ENCODE peak calls at places on chromosomes 2 and 18, in four cellular contexts. G, F, M and R are unnamed samples.
A peak's percentile ranks its signal among the peaks of the same experiment; 100 is the strongest.

GRCh38 chr2:70557171-70557838 is 3.7 kb upstream of the TGFA start:
- DNase-seq in G (peak; percentile 74), F (no peak), M (no peak), R (no peak)

GRCh38 chr2:191636235-191636543 is 41.7 kb upstream of the NABP1 start:
- DNase-seq in G (no peak), F (no peak), M (no peak), R (peak; percentile 91)

GRCh38 chr2:176614049-176614448 is 344.8 kb downstream of the MTX2 start:
- DNase-seq in G (no peak), F (no peak), M (no peak), R (no peak)

GRCh38 chr2:200523158-200523557 is 2.8 kb upstream of the SGO2 start:
- DNase-seq in G (no peak), F (no peak), M (no peak), R (no peak)

GRCh38 chr2:185787530-185788145 is 49.0 kb downstream of the FSIP2 start:
- DNase-seq in G (no peak), F (no peak), M (no peak), R (no peak)

GRCh38 chr2:206143451-206143850 is 15.8 kb downstream of the NDUFS1 start:
- DNase-seq in G (no peak), F (no peak), M (no peak), R (no peak)

GRCh38 chr2:120305296-120305695 is 40.6 kb upstream of the INHBB start:
- DNase-seq in G (peak; percentile 45), F (no peak), M (no peak), R (no peak)

GRCh38 chr2:129894616-129895015 is 84.8 kb upstream of the RAB6C start:
- DNase-seq in G (no peak), F (no peak), M (no peak), R (no peak)

GRCh38 chr2:44679584-44679983 is 261.9 kb upstream of the SIX3 start:
- DNase-seq in G (no peak), F (no peak), M (no peak), R (no peak)

GRCh38 chr18:6593142-6593889 is 136.2 kb upstream of the ARHGAP28 start:
- DNase-seq in G (no peak), F (no peak), M (no peak), R (no peak)

GRCh38 chr2:201807452-201807980 is 1.2 kb downstream of the CDK15 start:
- DNase-seq in G (peak; percentile 38), F (peak; percentile 61), M (peak; percentile 60), R (no peak)

GRCh38 chr2:54834721-54835120 is 111.3 kb downstream of the EML6 start:
- DNase-seq in G (no peak), F (no peak), M (no peak), R (no peak)

GRCh38 chr2:127056631-127057370 is 50.2 kb downstream of the BIN1 start:
- DNase-seq in G (no peak), F (peak; percentile 59), M (no peak), R (no peak)

GRCh38 chr18:58202406-58202730 is 158.3 kb downstream of the NEDD4L start:
- DNase-seq in G (peak; percentile 70), F (no peak), M (no peak), R (peak; percentile 33)

GRCh38 chr2:128557069-128557468 is 238.4 kb upstream of the HS6ST1 start:
- DNase-seq in G (no peak), F (no peak), M (no peak), R (no peak)

GRCh38 chr2:11750422-11750821 is 4.0 kb downstream of the LPIN1 start:
- DNase-seq in G (no peak), F (no peak), M (no peak), R (no peak)

GRCh38 chr2:182447163-182447562 is 20.3 kb upstream of the PDE1A start:
- DNase-seq in G (no peak), F (no peak), M (no peak), R (no peak)

GRCh38 chr2:24084386-24085375 is at the start of gene TP53I3:
- DNase-seq in G (peak; percentile 96), F (peak; percentile 94), M (peak; percentile 92), R (peak; percentile 92)

GRCh38 chr2:239113164-239113563 is 265.3 kb downstream of the TWIST2 start:
- DNase-seq in G (peak; percentile 71), F (no peak), M (no peak), R (peak; percentile 24)

GRCh38 chr2:143994936-143995335 is 525.0 kb downstream of the ZEB2 start:
- DNase-seq in G (no peak), F (no peak), M (no peak), R (no peak)

GRCh38 chr2:102147935-102148334 is 5.4 kb downstream of the IL1R1 start:
- DNase-seq in G (no peak), F (no peak), M (no peak), R (no peak)

GRCh38 chr18:7877609-7878008 is 310.5 kb downstream of the PTPRM start:
- DNase-seq in G (peak; percentile 19), F (no peak), M (no peak), R (no peak)

GRCh38 chr18:28823506-28824182 is 646.7 kb upstream of the CDH2 start:
- DNase-seq in G (no peak), F (peak; percentile 15), M (no peak), R (no peak)

GRCh38 chr2:110216199-110216598 is 3.9 kb upstream of the MTLN start:
- DNase-seq in G (no peak), F (no peak), M (no peak), R (no peak)

GRCh38 chr2:42047488-42048317 is at the start of gene PKDCC:
- DNase-seq in G (peak; percentile 94), F (peak; percentile 94), M (peak; percentile 93), R (peak; percentile 84)

GRCh38 chr2:53600835-53601234 is 166.8 kb upstream of the CHAC2 start:
- DNase-seq in G (no peak), F (no peak), M (no peak), R (no peak)

GRCh38 chr2:12606472-12607000 is 110.2 kb upstream of the TRIB2 start:
- DNase-seq in G (peak; percentile 27), F (no peak), M (no peak), R (no peak)

GRCh38 chr2:240238201-240238600 is 97.7 kb upstream of the OTOS start:
- DNase-seq in G (no peak), F (no peak), M (no peak), R (no peak)

GRCh38 chr2:71880846-71881610 is 266.6 kb downstream of the CYP26B1 start:
- DNase-seq in G (no peak), F (peak; percentile 93), M (peak; percentile 72), R (peak; percentile 28)

GRCh38 chr18:2511451-2511850 is 59.9 kb downstream of the METTL4 start:
- DNase-seq in G (no peak), F (no peak), M (no peak), R (no peak)

GRCh38 chr18:78100189-78100588 is 850.5 kb downstream of the GALR1 start:
- DNase-seq in G (no peak), F (no peak), M (no peak), R (no peak)

GRCh38 chr2:36618381-36618780 is 20.4 kb upstream of the FEZ2 start:
- DNase-seq in G (peak; percentile 69), F (no peak), M (no peak), R (peak; percentile 53)

GRCh38 chr2:240589381-240589780 is 2.8 kb downstream of the CAPN10 start:
- DNase-seq in G (no peak), F (no peak), M (no peak), R (no peak)

GRCh38 chr2:20571231-20571630 is 79.7 kb downstream of the HS1BP3 start:
- DNase-seq in G (no peak), F (no peak), M (peak; percentile 23), R (no peak)

GRCh38 chr2:95052301-95052700 is 26.8 kb downstream of the MAL start:
- DNase-seq in G (no peak), F (peak; percentile 36), M (no peak), R (no peak)

GRCh38 chr2:95054016-95054415 is 28.5 kb downstream of the MAL start:
- DNase-seq in G (no peak), F (peak; percentile 44), M (no peak), R (no peak)

GRCh38 chr2:95051636-95052035 is 26.1 kb downstream of the MAL start:
- DNase-seq in G (no peak), F (peak; percentile 12), M (no peak), R (no peak)

GRCh38 chr2:95053543-95053942 is 28.0 kb downstream of the MAL start:
- DNase-seq in G (no peak), F (peak; percentile 8), M (no peak), R (no peak)

GRCh38 chr2:95052804-95053535 is 27.5 kb downstream of the MAL start:
- DNase-seq in G (no peak), F (peak; percentile 30), M (no peak), R (no peak)
- H3K4me1 ChIP-seq in G (no peaks in the 10 kb centered on the region), F (no peaks in the 10 kb centered on the region), M (no peaks in the 10 kb centered on the region), R (no peaks in the 10 kb centered on the region)

GRCh38 chr2:29803541-29803940 is 117.8 kb downstream of the ALK start:
- DNase-seq in G (no peak), F (no peak), M (no peak), R (no peak)

GRCh38 chr2:29799628-29800027 is 121.8 kb downstream of the ALK start:
- DNase-seq in G (no peak), F (no peak), M (no peak), R (no peak)

GRCh38 chr2:29802976-29803375 is 118.4 kb downstream of the ALK start:
- DNase-seq in G (no peak), F (no peak), M (no peak), R (no peak)

GRCh38 chr2:29797916-29798315 is 123.5 kb downstream of the ALK start:
- DNase-seq in G (no peak), F (no peak), M (no peak), R (no peak)
- H3K27me3 ChIP-seq in G (peaks cover 11% of the 10 kb centered on the region), F (no peaks in the 10 kb centered on the region), M (peaks cover 3% of the 10 kb centered on the region), R (peaks cover 3% of the 10 kb centered on the region)

GRCh38 chr18:47846431-47846830 is 84.0 kb downstream of the SMAD2 start:
- DNase-seq in G (no peak), F (no peak), M (no peak), R (no peak)

GRCh38 chr18:47844828-47845227 is 85.6 kb downstream of the SMAD2 start:
- DNase-seq in G (no peak), F (no peak), M (no peak), R (no peak)

DNA sequence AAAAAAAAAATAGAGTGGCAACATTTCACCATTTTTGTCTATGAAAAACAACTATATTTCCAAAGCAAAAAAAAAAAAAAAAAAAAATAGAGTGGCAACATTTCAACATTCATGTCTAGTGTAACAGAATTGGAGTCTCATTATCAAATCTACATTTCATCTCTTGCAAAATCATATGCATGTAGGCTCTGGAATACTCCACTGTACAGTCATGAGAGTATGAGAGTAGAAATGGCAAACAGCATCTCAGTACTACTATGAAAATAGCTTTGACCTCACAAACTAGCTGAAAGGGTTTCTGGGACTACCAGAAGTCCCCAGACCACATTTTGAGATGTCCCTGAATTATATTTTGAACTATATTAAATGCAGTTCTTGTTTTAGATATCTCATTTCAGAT is 82.8 kb downstream of the SMAD2 start:
- DNase-seq in G (no peak), F (no peak), M (no peak), R (no peak)
- H3K4me1 ChIP-seq in G (no peaks in the 10 kb centered on the region), F (no peaks in the 10 kb centered on the region), M (no peaks in the 10 kb centered on the region), R (no peaks in the 10 kb centered on the region)

DNA sequence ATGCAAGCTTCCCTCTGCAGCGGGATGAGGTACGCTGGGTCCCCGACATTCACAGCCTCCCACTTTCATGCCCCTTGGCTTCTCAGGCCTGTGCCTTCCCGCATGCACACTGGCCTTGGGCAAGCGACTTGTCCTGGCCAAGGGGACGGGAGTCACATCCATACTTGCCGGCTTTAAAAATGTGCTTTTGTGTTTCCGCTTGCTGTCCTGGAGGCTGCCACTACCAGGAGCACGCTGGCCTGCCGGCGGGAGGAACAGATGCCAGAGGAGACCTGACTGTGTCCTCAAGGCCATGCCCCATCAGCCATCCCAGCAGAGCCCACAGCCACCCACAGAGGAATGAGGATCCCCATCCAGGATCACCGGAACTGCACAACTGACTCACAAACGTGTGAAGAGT is 36.9 kb upstream of the SMIM21 start:
- DNase-seq in G (no peak), F (no peak), M (no peak), R (no peak)
- H3K27me3 ChIP-seq in G (no peaks in the 10 kb centered on the region), F (no peaks in the 10 kb centered on the region), M (no peaks in the 10 kb centered on the region), R (no peaks in the 10 kb centered on the region)